ENCODE peak calls at places on chromosomes 12 and 14, in eight cellular contexts. X, J, B, V, T, D, C and P are unnamed samples. For H3K4me1, the result is how much of the 10 kb centered on the place peaks cover.

GRCh38 chr12:131108171-131108955 is 154.7 kb downstream of the ADGRD1 start:
- DNase-seq in D (no peak), J (no peak), B (no peak), X (no peak), T (peak), C (no peak), V (no peak), P (no peak)

GRCh38 chr14:60206837-60207533 is 41.8 kb upstream of the DHRS7 start:
- DNase-seq in C (no peak), D (no peak), T (no peak), J (no peak), X (no peak), V (no peak), B (no peak), P (no peak)

GRCh38 chr12:131088701-131089525 is 135.2 kb downstream of the ADGRD1 start:
- DNase-seq in D (no peak), X (no peak), T (peak), V (no peak), C (no peak), J (no peak), B (no peak), P (peak)

GRCh38 chr14:54462048-54462447 is 20.9 kb upstream of the CNIH1 start:
- DNase-seq in T (no peak), C (no peak), V (no peak), B (no peak), D (no peak), J (no peak), X (peak), P (no peak)

GRCh38 chr12:131830335-131831020 is 2.3 kb downstream of the MMP17 start:
- DNase-seq in X (peak), V (peak), J (peak), B (no peak), D (peak), T (peak), C (peak), P (peak)

GRCh38 chr12:75658826-75659823 is 147.7 kb upstream of the KRR1 start:
- DNase-seq in V (peak), D (no peak), T (no peak), J (peak), X (peak), C (peak), B (no peak), P (peak)

GRCh38 chr14:58100735-58101368 is 51.2 kb downstream of the ARMH4 start:
- DNase-seq in C (peak), B (no peak), T (no peak), V (peak), X (peak), D (no peak), J (peak), P (no peak)

GRCh38 chr12:104604995-104605675 is 148.4 kb downstream of the CHST11 start:
- DNase-seq in C (no peak), V (no peak), B (no peak), T (peak), D (no peak), X (no peak), J (no peak), P (no peak)

GRCh38 chr12:114657597-114657920 is 26.4 kb downstream of the TBX3 start:
- DNase-seq in D (no peak), V (no peak), B (no peak), T (no peak), X (no peak), J (no peak), C (no peak), P (no peak)

GRCh38 chr14:28707814-28708213 is 58.8 kb upstream of the FOXG1 start:
- DNase-seq in X (peak), C (no peak), J (peak), B (no peak), D (no peak), T (no peak), V (no peak), P (no peak)

GRCh38 chr12:46771268-46771837 is 54.4 kb downstream of the SLC38A4 start:
- DNase-seq in J (no peak), V (peak), D (no peak), T (no peak), X (no peak), C (peak), B (no peak), P (no peak)

GRCh38 chr12:45290218-45290609 is 74.3 kb downstream of the ANO6 start:
- DNase-seq in J (peak), D (no peak), B (no peak), C (peak), V (no peak), T (no peak), X (peak), P (no peak)

GRCh38 chr14:72560856-72561493 is 332.9 kb downstream of the DPF3 start:
- DNase-seq in T (no peak), X (no peak), V (no peak), B (no peak), J (no peak), C (no peak), D (no peak), P (no peak)

GRCh38 chr12:71158361-71158882 is 623 bp upstream of the TSPAN8 start:
- DNase-seq in B (no peak), X (no peak), J (no peak), D (no peak), V (no peak), C (no peak), T (no peak), P (no peak)

GRCh38 chr14:23123419-23123818 is 4.4 kb upstream of the CEBPE start:
- DNase-seq in J (peak), X (no peak), V (no peak), T (peak), D (no peak), C (no peak), B (no peak), P (peak)

GRCh38 chr14:105908481-105908911 is 382.1 kb downstream of the TMEM121 start:
- DNase-seq in B (no peak), V (no peak), X (no peak), J (no peak), T (no peak), D (no peak), C (no peak), P (no peak)

GRCh38 chr14:52080171-52080800 is 11.4 kb upstream of the NID2 start:
- DNase-seq in C (peak), D (no peak), J (peak), V (peak), X (peak), T (no peak), B (no peak), P (no peak)

GRCh38 chr14:38255408-38255672 is 553 bp downstream of the CLEC14A start:
- DNase-seq in X (no peak), C (no peak), J (peak), D (no peak), B (no peak), V (no peak), T (peak), P (no peak)

GRCh38 chr14:61154606-61155005 is 126.5 kb downstream of the TMEM30B start:
- DNase-seq in B (no peak), V (peak), X (no peak), C (peak), D (no peak), J (no peak), T (no peak), P (no peak)

GRCh38 chr12:95259368-95259767 is 41.8 kb downstream of the VEZT start:
- DNase-seq in J (no peak), D (no peak), V (no peak), C (no peak), T (no peak), X (no peak), B (no peak), P (no peak)

GRCh38 chr14:24137529-24138395 is 1.8 kb downstream of the PSME1 start:
- DNase-seq in B (no peak), J (no peak), T (peak), X (no peak), V (no peak), C (no peak), D (no peak), P (no peak)
- H3K4me1 ChIP-seq in B (under half), J (under half), T (under half), X (under half), V (under half), C (under half), D (under half), P (under half)

GRCh38 chr12:108832730-108833354 is 24.5 kb downstream of the SSH1 start:
- DNase-seq in B (no peak), V (peak), C (peak), J (peak), X (peak), T (no peak), D (no peak), P (no peak)

GRCh38 chr12:108833757-108834472 is 23.5 kb downstream of the SSH1 start:
- DNase-seq in C (peak), J (peak), T (no peak), B (no peak), V (no peak), D (no peak), X (peak), P (peak)

GRCh38 chr12:108832208-108832607 is 25.2 kb downstream of the SSH1 start:
- DNase-seq in D (no peak), X (no peak), T (no peak), C (no peak), V (peak), B (no peak), J (no peak), P (no peak)

GRCh38 chr12:108831309-108831991 is 25.9 kb downstream of the SSH1 start:
- DNase-seq in C (no peak), J (no peak), V (no peak), X (no peak), D (no peak), T (no peak), B (no peak), P (no peak)

DNA sequence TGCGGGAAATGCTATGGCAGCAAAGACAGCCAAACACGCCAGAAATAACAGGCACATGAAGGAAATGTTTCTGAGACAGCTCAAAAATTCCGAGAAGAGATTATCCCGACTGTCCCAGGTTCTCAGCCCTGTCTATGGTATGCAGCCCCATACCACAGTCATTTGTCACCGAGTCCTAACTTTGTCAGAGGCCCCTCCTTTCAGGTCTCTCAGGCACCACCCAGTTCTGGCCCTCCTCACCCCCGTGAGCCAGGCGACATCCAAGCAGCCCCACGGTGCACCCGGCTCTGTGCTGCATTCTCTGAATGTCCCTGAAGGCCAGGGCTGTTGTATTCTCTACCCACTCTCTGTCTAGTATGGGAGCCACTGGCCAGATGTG is 24.0 kb downstream of the SSH1 start:
- DNase-seq in C (peak), J (peak), B (no peak), D (no peak), V (peak), X (peak), T (peak), P (no peak)
- H3K4me1 ChIP-seq in C (under half), J (under half), B (half or more), D (under half), V (half or more), X (half or more), T (under half), P (under half)

GRCh38 chr12:96350982-96351381 is 49.3 kb downstream of the CDK17 start:
- DNase-seq in D (no peak), T (no peak), C (no peak), J (no peak), X (peak), B (no peak), V (no peak), P (no peak)
- H3K4me1 ChIP-seq in D (under half), T (under half), C (under half), J (under half), X (under half), B (under half), V (under half), P (under half)

DNA sequence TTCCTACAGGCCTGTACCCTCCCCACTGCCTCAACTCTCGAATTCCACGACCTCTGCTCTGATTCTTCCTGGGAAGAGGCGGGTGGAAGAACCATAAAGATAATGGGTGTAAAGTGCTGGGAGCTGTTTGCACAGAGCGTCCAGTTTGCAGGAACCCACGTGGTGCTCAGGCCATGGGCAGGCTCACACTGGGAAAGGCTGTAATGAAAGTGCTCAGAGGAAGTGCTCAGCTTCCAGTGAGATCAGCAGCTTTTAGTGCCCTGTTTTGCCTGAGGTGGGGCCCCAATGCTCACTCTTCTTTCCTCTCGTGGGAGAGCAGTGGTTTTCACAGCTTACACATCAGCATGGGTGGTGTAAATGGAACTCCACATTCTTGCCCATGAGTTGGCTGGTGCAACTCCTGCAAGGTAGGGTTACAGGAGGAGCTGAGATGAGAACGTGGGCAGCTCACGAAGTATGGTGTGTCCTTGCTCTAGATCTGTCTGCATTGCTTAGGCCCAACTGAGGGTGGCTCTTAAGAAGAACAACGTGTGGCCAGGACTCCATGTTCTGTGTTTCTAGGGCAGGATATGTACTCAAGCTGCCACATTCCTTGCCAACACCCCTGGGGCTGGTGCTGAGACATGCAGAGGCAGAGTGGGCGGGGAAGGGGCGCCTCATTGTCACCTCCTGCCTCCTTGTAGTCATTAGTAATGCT is 2.9 kb downstream of the TMEM63C start:
- DNase-seq in D (no peak), C (no peak), J (no peak), T (no peak), X (no peak), V (no peak), B (no peak), P (no peak)
- H3K4me1 ChIP-seq in D (under half), C (under half), J (under half), T (under half), X (under half), V (under half), B (under half), P (under half)

GRCh38 chr14:91060472-91061308 is at the start of gene RPS6KA5:
- DNase-seq in J (peak), T (peak), C (peak), X (peak), B (peak), V (peak), D (peak), P (peak)
- H3K4me1 ChIP-seq in J (under half), T (under half), C (under half), X (under half), B (under half), V (under half), D (under half), P (under half)

DNA sequence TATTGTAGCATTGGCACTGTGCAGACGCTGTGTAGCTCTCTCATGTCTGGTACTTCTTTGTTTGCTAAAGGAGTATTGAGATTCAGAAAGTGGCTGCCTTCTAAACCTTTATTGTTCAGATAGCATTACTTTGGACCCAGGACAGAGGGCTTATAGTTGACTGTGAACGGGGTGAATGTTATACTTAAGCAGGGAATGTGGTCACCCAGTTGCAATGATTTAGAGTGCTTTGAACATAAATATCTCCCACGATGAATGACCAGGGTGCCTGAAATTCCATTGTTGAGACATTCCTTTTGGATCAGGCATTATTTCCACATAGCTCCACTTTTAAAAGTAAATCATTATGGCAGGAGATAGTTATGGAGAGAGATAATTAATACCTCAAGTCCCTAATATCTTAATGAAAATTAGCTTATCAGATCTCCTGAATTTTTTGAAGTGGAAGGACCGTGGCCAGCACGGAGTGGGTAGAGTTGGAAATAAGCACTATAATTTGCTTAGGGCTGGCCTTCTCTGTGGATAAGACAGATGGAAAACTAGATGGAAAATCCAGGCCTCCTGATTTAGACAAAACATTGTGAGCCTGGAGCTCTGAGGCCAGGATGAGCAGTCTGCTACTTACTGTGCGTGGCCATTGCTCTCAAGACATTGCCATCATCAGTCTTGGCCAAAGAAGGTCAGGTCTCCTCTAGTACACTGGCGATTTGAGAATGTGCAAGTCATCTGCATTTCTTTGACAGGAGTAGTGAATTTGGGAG is 114.5 kb downstream of the ETV6 start:
- DNase-seq in D (no peak), X (no peak), B (no peak), J (peak), T (no peak), V (peak), C (peak), P (no peak)
- H3K4me1 ChIP-seq in D (under half), X (under half), B (half or more), J (under half), T (under half), V (half or more), C (under half), P (under half)

DNA sequence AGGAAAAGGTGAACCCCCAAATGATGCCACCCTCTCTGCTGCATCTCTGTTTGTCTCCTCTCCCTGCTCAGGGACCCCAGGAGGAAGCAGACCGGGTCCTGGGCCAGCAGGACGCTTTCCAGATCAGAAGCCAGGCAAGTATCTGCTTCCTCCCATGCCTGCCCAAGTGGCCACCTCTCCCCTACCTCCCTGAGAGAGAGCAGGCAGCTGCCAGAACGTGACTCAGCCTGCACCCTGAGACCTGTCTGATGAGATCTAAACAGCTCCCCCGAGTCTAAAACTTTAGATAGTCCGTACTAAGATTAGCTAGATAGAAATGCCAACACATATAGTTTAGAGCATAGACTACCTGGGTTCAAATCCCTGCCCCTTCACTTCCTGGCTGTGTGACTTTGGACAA is 31.2 kb upstream of the OAS1 start:
- DNase-seq in B (no peak), C (no peak), X (no peak), V (no peak), J (no peak), T (no peak), D (no peak), P (no peak)
- H3K4me1 ChIP-seq in B (under half), C (under half), X (under half), V (under half), J (under half), T (under half), D (under half), P (under half)

GRCh38 chr14:56131865-56132830 is 13.9 kb downstream of the PELI2 start:
- DNase-seq in D (peak), X (no peak), J (no peak), C (no peak), V (no peak), T (no peak), B (no peak), P (no peak)

GRCh38 chr14:56129092-56129491 is 10.9 kb downstream of the PELI2 start:
- DNase-seq in C (no peak), V (no peak), D (peak), X (no peak), T (no peak), J (no peak), B (no peak), P (no peak)

GRCh38 chr14:56127156-56127555 is 8.9 kb downstream of the PELI2 start:
- DNase-seq in X (no peak), V (no peak), J (no peak), D (no peak), T (no peak), B (no peak), C (no peak), P (no peak)

GRCh38 chr14:56131004-56131864 is 13.0 kb downstream of the PELI2 start:
- DNase-seq in T (no peak), V (no peak), C (no peak), J (no peak), X (no peak), D (no peak), B (no peak), P (no peak)

DNA sequence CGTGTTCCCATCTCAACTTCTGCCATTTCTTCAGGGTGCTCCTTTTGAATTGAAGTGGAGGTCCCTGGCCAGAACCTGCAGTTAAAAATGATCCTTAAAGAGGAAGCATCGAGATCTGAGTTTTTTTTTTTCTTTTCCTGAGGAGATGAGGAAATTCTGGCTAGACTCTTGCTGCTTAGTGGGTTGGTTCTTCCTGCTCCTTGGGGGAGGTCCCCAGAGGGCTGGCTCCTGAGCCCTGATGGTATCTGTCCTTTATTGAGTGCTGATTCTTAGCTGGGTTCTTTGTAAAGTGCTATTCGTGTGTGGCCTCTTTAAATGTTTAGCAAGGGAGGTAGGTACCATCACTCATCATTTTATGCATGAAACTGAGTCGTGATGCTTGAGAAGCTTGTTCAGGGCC is 11.7 kb downstream of the PELI2 start:
- DNase-seq in C (no peak), J (no peak), D (peak), V (no peak), B (no peak), X (no peak), T (no peak), P (no peak)
- H3K4me1 ChIP-seq in C (under half), J (under half), D (half or more), V (under half), B (under half), X (under half), T (under half), P (under half)